ENCODE peak calls at places on chromosomes 6 and 20, in four cellular contexts. J is pons, K is EL, A is endothelial cell. D is an unnamed sample.

GRCh38 chr6:12288211-12288618 is 1.9 kb upstream of the EDN1 start:
- DNase-seq in J (no peak), K (no peak), A (no peak), D (no peak)

GRCh38 chr20:62929051-62929538 is 2.8 kb upstream of the DIDO1 start:
- DNase-seq in J (no peak), A (peak), K (peak), D (no peak)

GRCh38 chr6:90454835-90455427 is 131.9 kb downstream of the MAP3K7 start:
- DNase-seq in A (no peak), J (no peak), K (peak), D (no peak)

GRCh38 chr6:10073326-10073725 is 341.5 kb downstream of the TFAP2A start:
- DNase-seq in K (no peak), A (no peak), J (no peak), D (no peak)

GRCh38 chr20:13883425-13883824 is 98.6 kb downstream of the NDUFAF5 start:
- DNase-seq in A (no peak), J (peak), K (no peak), D (no peak)

GRCh38 chr20:15949391-15949790 is 623.9 kb downstream of the KIF16B start:
- DNase-seq in K (no peak), J (no peak), A (no peak), D (no peak)

GRCh38 chr6:52577022-52577777 is at the start of gene TRAM2:
- DNase-seq in A (peak), J (peak), K (peak), D (peak)

GRCh38 chr20:16245879-16246278 is 327.4 kb downstream of the KIF16B start:
- DNase-seq in K (no peak), A (no peak), J (no peak), D (no peak)

GRCh38 chr6:25259756-25260155 is 19.4 kb upstream of the CARMIL1 start:
- DNase-seq in J (no peak), A (no peak), K (no peak), D (no peak)

GRCh38 chr6:157657754-157658153 is 165.3 kb upstream of the SNX9 start:
- DNase-seq in J (no peak), A (no peak), K (no peak), D (no peak)

GRCh38 chr20:41004561-41005360 is 23.9 kb upstream of the TOP1 start:
- DNase-seq in J (peak), K (peak), A (no peak), D (peak)

GRCh38 chr6:22732186-22732970 is 163.0 kb downstream of the HDGFL1 start:
- DNase-seq in J (no peak), K (no peak), A (no peak), D (no peak)

GRCh38 chr6:128882991-128883571 is at the start of gene LAMA2:
- DNase-seq in K (peak), J (peak), A (peak), D (peak)

GRCh38 chr6:32047539-32047854 is 9.3 kb downstream of the CYP21A2 start:
- DNase-seq in A (no peak), K (no peak), J (no peak), D (no peak)

GRCh38 chr20:63101781-63102719 is 95.3 kb upstream of the BHLHE23 start:
- DNase-seq in K (peak), J (no peak), A (no peak), D (peak)

GRCh38 chr6:157223021-157223430 is 100.3 kb downstream of the TMEM242 start:
- DNase-seq in A (no peak), K (peak), J (no peak), D (no peak)

GRCh38 chr6:107805504-107805903 is 18.6 kb downstream of the SCML4 start:
- DNase-seq in A (no peak), J (no peak), K (no peak), D (no peak)

GRCh38 chr20:9200620-9201019 is 131.7 kb downstream of the PLCB4 start:
- DNase-seq in J (no peak), K (peak), A (no peak), D (no peak)

GRCh38 chr6:13457577-13457976 is 29.8 kb downstream of the GFOD1 start:
- DNase-seq in K (no peak), A (no peak), J (peak), D (no peak)

GRCh38 chr20:25336561-25337422 is 53.8 kb downstream of the ABHD12 start:
- DNase-seq in J (peak), K (no peak), A (peak), D (peak)